ENCODE peak calls at places on chromosomes 2 and 18, in seven cellular contexts. One of them, this sample, is unnamed. For H3K9me3, the result is how much of the 10 kb centered on the place peaks cover.

GRCh38 chr18:45910405-45911023 is 56.6 kb downstream of the EPG5 start:
- DNase-seq in right lobe of liver: peak
- DNase-seq in pancreas: peak
- DNase-seq in uterus: no peak
- DNase-seq in stomach: peak
- DNase-seq in esophagus squamous epithelium: no peak
- DNase-seq in left ventricle myocardium inferior: peak
- DNase-seq in this sample: peak

GRCh38 chr2:236856856-236857616 is 228.7 kb upstream of the COPS8 start:
- DNase-seq in right lobe of liver: peak
- DNase-seq in pancreas: no peak
- DNase-seq in uterus: no peak
- DNase-seq in stomach: no peak
- DNase-seq in esophagus squamous epithelium: no peak
- DNase-seq in left ventricle myocardium inferior: no peak
- DNase-seq in this sample: no peak

GRCh38 chr2:110678457-110679336 is 834 bp upstream of the BUB1 start:
- DNase-seq in right lobe of liver: no peak
- DNase-seq in pancreas: peak
- DNase-seq in uterus: peak
- DNase-seq in stomach: peak
- DNase-seq in esophagus squamous epithelium: no peak
- DNase-seq in left ventricle myocardium inferior: no peak
- DNase-seq in this sample: peak

GRCh38 chr2:37085731-37086147 is 1.4 kb downstream of the GPATCH11 start:
- DNase-seq in right lobe of liver: no peak
- DNase-seq in pancreas: no peak
- DNase-seq in uterus: no peak
- DNase-seq in stomach: no peak
- DNase-seq in esophagus squamous epithelium: no peak
- DNase-seq in left ventricle myocardium inferior: no peak
- DNase-seq in this sample: no peak

GRCh38 chr2:166376873-166377272 is 1.1 kb upstream of the SCN9A start:
- DNase-seq in right lobe of liver: no peak
- DNase-seq in pancreas: no peak
- DNase-seq in uterus: no peak
- DNase-seq in stomach: no peak
- DNase-seq in esophagus squamous epithelium: no peak
- DNase-seq in left ventricle myocardium inferior: no peak
- DNase-seq in this sample: no peak

GRCh38 chr18:40687401-40687800 is 1267.6 kb upstream of the PIK3C3 start:
- DNase-seq in right lobe of liver: no peak
- DNase-seq in pancreas: no peak
- DNase-seq in uterus: no peak
- DNase-seq in stomach: no peak
- DNase-seq in esophagus squamous epithelium: no peak
- DNase-seq in left ventricle myocardium inferior: no peak
- DNase-seq in this sample: no peak

GRCh38 chr2:200761168-200761715 is 50.5 kb upstream of the BZW1 start:
- DNase-seq in right lobe of liver: no peak
- DNase-seq in pancreas: no peak
- DNase-seq in uterus: no peak
- DNase-seq in stomach: no peak
- DNase-seq in esophagus squamous epithelium: no peak
- DNase-seq in left ventricle myocardium inferior: no peak
- DNase-seq in this sample: peak

GRCh38 chr18:56538756-56539155 is 99.6 kb downstream of the TXNL1 start:
- DNase-seq in right lobe of liver: no peak
- DNase-seq in pancreas: no peak
- DNase-seq in uterus: no peak
- DNase-seq in stomach: no peak
- DNase-seq in esophagus squamous epithelium: no peak
- DNase-seq in left ventricle myocardium inferior: no peak
- DNase-seq in this sample: no peak

GRCh38 chr2:42052702-42053481 is 5.1 kb downstream of the PKDCC start:
- DNase-seq in right lobe of liver: no peak
- DNase-seq in pancreas: no peak
- DNase-seq in uterus: peak
- DNase-seq in stomach: no peak
- DNase-seq in esophagus squamous epithelium: no peak
- DNase-seq in left ventricle myocardium inferior: no peak
- DNase-seq in this sample: no peak

GRCh38 chr2:88564402-88564801 is 62.9 kb downstream of the EIF2AK3 start:
- DNase-seq in right lobe of liver: no peak
- DNase-seq in pancreas: no peak
- DNase-seq in uterus: no peak
- DNase-seq in stomach: no peak
- DNase-seq in esophagus squamous epithelium: no peak
- DNase-seq in left ventricle myocardium inferior: no peak
- DNase-seq in this sample: no peak

GRCh38 chr2:201628545-201628944 is 14.8 kb downstream of the TMEM237 start:
- DNase-seq in right lobe of liver: no peak
- DNase-seq in pancreas: no peak
- DNase-seq in uterus: no peak
- DNase-seq in stomach: no peak
- DNase-seq in esophagus squamous epithelium: no peak
- DNase-seq in left ventricle myocardium inferior: no peak
- DNase-seq in this sample: no peak

GRCh38 chr18:74356959-74357358 is 41.3 kb downstream of the C18orf63 start:
- DNase-seq in right lobe of liver: no peak
- DNase-seq in pancreas: no peak
- DNase-seq in uterus: no peak
- DNase-seq in stomach: no peak
- DNase-seq in esophagus squamous epithelium: no peak
- DNase-seq in left ventricle myocardium inferior: no peak
- DNase-seq in this sample: no peak

GRCh38 chr2:72289283-72289682 is 141.6 kb upstream of the CYP26B1 start:
- DNase-seq in right lobe of liver: no peak
- DNase-seq in pancreas: no peak
- DNase-seq in uterus: no peak
- DNase-seq in stomach: no peak
- DNase-seq in esophagus squamous epithelium: no peak
- DNase-seq in left ventricle myocardium inferior: no peak
- DNase-seq in this sample: no peak

GRCh38 chr18:33051397-33051796 is 278.6 kb upstream of the KLHL14 start:
- DNase-seq in right lobe of liver: no peak
- DNase-seq in pancreas: peak
- DNase-seq in uterus: no peak
- DNase-seq in stomach: peak
- DNase-seq in esophagus squamous epithelium: no peak
- DNase-seq in left ventricle myocardium inferior: no peak
- DNase-seq in this sample: no peak

GRCh38 chr2:64145760-64146159 is 1.5 kb upstream of the PELI1 start:
- DNase-seq in right lobe of liver: no peak
- DNase-seq in pancreas: no peak
- DNase-seq in uterus: no peak
- DNase-seq in stomach: no peak
- DNase-seq in esophagus squamous epithelium: no peak
- DNase-seq in left ventricle myocardium inferior: no peak
- DNase-seq in this sample: peak

GRCh38 chr2:172480301-172481218 is 53.2 kb downstream of the ITGA6 start:
- DNase-seq in right lobe of liver: no peak
- DNase-seq in pancreas: no peak
- DNase-seq in uterus: peak
- DNase-seq in stomach: no peak
- DNase-seq in esophagus squamous epithelium: no peak
- DNase-seq in left ventricle myocardium inferior: peak
- DNase-seq in this sample: no peak

GRCh38 chr2:12416600-12416999 is 300.1 kb upstream of the TRIB2 start:
- DNase-seq in right lobe of liver: peak
- DNase-seq in pancreas: peak
- DNase-seq in uterus: peak
- DNase-seq in stomach: peak
- DNase-seq in esophagus squamous epithelium: no peak
- DNase-seq in left ventricle myocardium inferior: peak
- DNase-seq in this sample: no peak

GRCh38 chr18:11259421-11259820 is 110.1 kb upstream of the PIEZO2 start:
- DNase-seq in right lobe of liver: peak
- DNase-seq in pancreas: peak
- DNase-seq in uterus: no peak
- DNase-seq in stomach: no peak
- DNase-seq in esophagus squamous epithelium: peak
- DNase-seq in left ventricle myocardium inferior: peak
- DNase-seq in this sample: no peak

GRCh38 chr18:70280007-70280925 is 8.6 kb upstream of the SOCS6 start:
- DNase-seq in right lobe of liver: no peak
- DNase-seq in pancreas: peak
- DNase-seq in uterus: no peak
- DNase-seq in stomach: peak
- DNase-seq in esophagus squamous epithelium: no peak
- DNase-seq in left ventricle myocardium inferior: no peak
- DNase-seq in this sample: no peak

GRCh38 chr18:26863122-26863879 is 2.2 kb downstream of the AQP4 start:
- DNase-seq in right lobe of liver: peak
- DNase-seq in pancreas: peak
- DNase-seq in uterus: no peak
- DNase-seq in stomach: peak
- DNase-seq in esophagus squamous epithelium: no peak
- DNase-seq in left ventricle myocardium inferior: peak
- DNase-seq in this sample: peak

GRCh38 chr2:75361486-75361885 is 162.2 kb upstream of the TACR1 start:
- DNase-seq in right lobe of liver: no peak
- DNase-seq in pancreas: no peak
- DNase-seq in uterus: no peak
- DNase-seq in stomach: no peak
- DNase-seq in esophagus squamous epithelium: no peak
- DNase-seq in left ventricle myocardium inferior: no peak
- DNase-seq in this sample: no peak

GRCh38 chr2:133566967-133567645 is 1.2 kb downstream of the NCKAP5 start:
- DNase-seq in right lobe of liver: peak
- DNase-seq in pancreas: peak
- DNase-seq in uterus: no peak
- DNase-seq in stomach: peak
- DNase-seq in esophagus squamous epithelium: no peak
- DNase-seq in left ventricle myocardium inferior: peak
- DNase-seq in this sample: no peak

GRCh38 chr18:60182223-60182622 is 190.4 kb downstream of the MC4R start:
- DNase-seq in right lobe of liver: no peak
- DNase-seq in pancreas: no peak
- DNase-seq in uterus: no peak
- DNase-seq in stomach: no peak
- DNase-seq in esophagus squamous epithelium: no peak
- DNase-seq in left ventricle myocardium inferior: no peak
- DNase-seq in this sample: no peak

GRCh38 chr2:44155577-44156446 is 12.9 kb upstream of the PPM1B start:
- DNase-seq in right lobe of liver: no peak
- DNase-seq in pancreas: no peak
- DNase-seq in uterus: no peak
- DNase-seq in stomach: no peak
- DNase-seq in esophagus squamous epithelium: no peak
- DNase-seq in left ventricle myocardium inferior: no peak
- DNase-seq in this sample: no peak

GRCh38 chr2:224895377-224895776 is 146.9 kb downstream of the DOCK10 start:
- DNase-seq in right lobe of liver: no peak
- DNase-seq in pancreas: no peak
- DNase-seq in uterus: no peak
- DNase-seq in stomach: no peak
- DNase-seq in esophagus squamous epithelium: no peak
- DNase-seq in left ventricle myocardium inferior: no peak
- DNase-seq in this sample: no peak

GRCh38 chr18:24027156-24027555 is 12.6 kb downstream of the TTC39C start:
- DNase-seq in right lobe of liver: no peak
- DNase-seq in pancreas: no peak
- DNase-seq in uterus: peak
- DNase-seq in stomach: no peak
- DNase-seq in esophagus squamous epithelium: no peak
- DNase-seq in left ventricle myocardium inferior: peak
- DNase-seq in this sample: no peak
- H3K9me3 ChIP-seq in right lobe of liver: under half
- H3K9me3 ChIP-seq in pancreas: under half
- H3K9me3 ChIP-seq in uterus: under half
- H3K9me3 ChIP-seq in stomach: under half
- H3K9me3 ChIP-seq in esophagus squamous epithelium: under half
- H3K9me3 ChIP-seq in left ventricle myocardium inferior: under half
- H3K9me3 ChIP-seq in this sample: under half

DNA sequence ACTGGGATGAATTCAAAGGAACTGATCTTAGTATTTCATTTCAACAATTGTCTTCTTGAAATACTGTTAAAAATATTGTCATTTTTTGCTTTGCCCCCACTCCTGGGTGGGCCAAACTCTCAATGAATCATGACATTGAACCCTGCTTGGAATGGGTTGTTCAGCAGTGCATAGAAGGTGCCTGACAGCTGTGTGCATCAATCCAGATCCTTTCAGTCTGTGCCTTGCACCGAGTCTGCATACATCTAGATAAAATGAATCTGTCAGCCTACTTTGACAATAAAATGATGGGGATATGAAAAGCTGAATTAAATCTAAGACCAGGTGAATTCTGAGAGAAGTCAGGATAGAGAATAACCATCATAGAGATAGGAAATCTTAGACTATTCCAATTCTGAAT is 706.6 kb downstream of the CBLN2 start:
- DNase-seq in right lobe of liver: no peak
- DNase-seq in pancreas: no peak
- DNase-seq in uterus: no peak
- DNase-seq in stomach: no peak
- DNase-seq in esophagus squamous epithelium: no peak
- DNase-seq in left ventricle myocardium inferior: no peak
- DNase-seq in this sample: no peak
- H3K9me3 ChIP-seq in right lobe of liver: under half
- H3K9me3 ChIP-seq in pancreas: under half
- H3K9me3 ChIP-seq in uterus: under half
- H3K9me3 ChIP-seq in stomach: under half
- H3K9me3 ChIP-seq in esophagus squamous epithelium: under half
- H3K9me3 ChIP-seq in left ventricle myocardium inferior: under half
- H3K9me3 ChIP-seq in this sample: under half

GRCh38 chr18:66778048-66778447 is 174.2 kb upstream of the CDH19 start:
- DNase-seq in right lobe of liver: no peak
- DNase-seq in pancreas: no peak
- DNase-seq in uterus: no peak
- DNase-seq in stomach: no peak
- DNase-seq in esophagus squamous epithelium: no peak
- DNase-seq in left ventricle myocardium inferior: no peak
- DNase-seq in this sample: no peak
- H3K9me3 ChIP-seq in right lobe of liver: under half
- H3K9me3 ChIP-seq in pancreas: under half
- H3K9me3 ChIP-seq in uterus: under half
- H3K9me3 ChIP-seq in stomach: under half
- H3K9me3 ChIP-seq in esophagus squamous epithelium: under half
- H3K9me3 ChIP-seq in left ventricle myocardium inferior: under half
- H3K9me3 ChIP-seq in this sample: under half

GRCh38 chr18:62725896-62726295 is 10.6 kb downstream of the PHLPP1 start:
- DNase-seq in right lobe of liver: no peak
- DNase-seq in pancreas: no peak
- DNase-seq in uterus: no peak
- DNase-seq in stomach: no peak
- DNase-seq in esophagus squamous epithelium: no peak
- DNase-seq in left ventricle myocardium inferior: no peak
- DNase-seq in this sample: no peak

GRCh38 chr18:62728254-62728653 is 12.9 kb downstream of the PHLPP1 start:
- DNase-seq in right lobe of liver: no peak
- DNase-seq in pancreas: no peak
- DNase-seq in uterus: no peak
- DNase-seq in stomach: no peak
- DNase-seq in esophagus squamous epithelium: no peak
- DNase-seq in left ventricle myocardium inferior: no peak
- DNase-seq in this sample: no peak

GRCh38 chr18:62730926-62731325 is 15.6 kb downstream of the PHLPP1 start:
- DNase-seq in right lobe of liver: no peak
- DNase-seq in pancreas: no peak
- DNase-seq in uterus: no peak
- DNase-seq in stomach: no peak
- DNase-seq in esophagus squamous epithelium: no peak
- DNase-seq in left ventricle myocardium inferior: no peak
- DNase-seq in this sample: no peak

GRCh38 chr18:62732631-62733030 is 17.3 kb downstream of the PHLPP1 start:
- DNase-seq in right lobe of liver: no peak
- DNase-seq in pancreas: no peak
- DNase-seq in uterus: no peak
- DNase-seq in stomach: no peak
- DNase-seq in esophagus squamous epithelium: no peak
- DNase-seq in left ventricle myocardium inferior: no peak
- DNase-seq in this sample: no peak

GRCh38 chr18:62729487-62730386 is 14.4 kb downstream of the PHLPP1 start:
- DNase-seq in right lobe of liver: no peak
- DNase-seq in pancreas: no peak
- DNase-seq in uterus: no peak
- DNase-seq in stomach: no peak
- DNase-seq in esophagus squamous epithelium: no peak
- DNase-seq in left ventricle myocardium inferior: no peak
- DNase-seq in this sample: no peak
- H3K9me3 ChIP-seq in right lobe of liver: under half
- H3K9me3 ChIP-seq in pancreas: under half
- H3K9me3 ChIP-seq in uterus: under half
- H3K9me3 ChIP-seq in stomach: under half
- H3K9me3 ChIP-seq in esophagus squamous epithelium: under half
- H3K9me3 ChIP-seq in left ventricle myocardium inferior: under half
- H3K9me3 ChIP-seq in this sample: under half

This sample was measured in Caco-2.